ENCODE peak calls at places on chromosome 9, in six cellular contexts. H is HCT116, J is HepG2, I is H1, X is SK-N-SH, Q is K562. B is an unnamed sample.

GRCh38 chr9:77507212-77507961 is 140.7 kb downstream of the GNA14 start:
- DNase-seq in I (no peak), H (no peak), X (no peak), J (no peak), Q (no peak), B (no peak)

GRCh38 chr9:129737479-129738269 is 15.2 kb downstream of the PTGES start:
- DNase-seq in X (peak), I (peak), H (peak), J (peak), Q (peak), B (peak)

GRCh38 chr9:115170674-115171073 is 52.7 kb upstream of the TNC start:
- DNase-seq in Q (no peak), H (peak), X (no peak), J (no peak), I (peak), B (no peak)

GRCh38 chr9:124022201-124023121 is 10.9 kb downstream of the LHX2 start:
- DNase-seq in I (peak), H (no peak), Q (peak), J (peak), X (peak), B (no peak)

GRCh38 chr9:7844283-7844682 is 44.7 kb upstream of the DMAC1 start:
- DNase-seq in J (peak), Q (peak), I (no peak), X (peak), H (no peak), B (peak)

GRCh38 chr9:112048924-112049785 is 125.9 kb downstream of the SUSD1 start:
- DNase-seq in Q (no peak), I (no peak), J (no peak), X (no peak), H (no peak), B (no peak)

GRCh38 chr9:90789408-90789807 is 12.2 kb upstream of the SYK start:
- DNase-seq in Q (no peak), H (no peak), X (no peak), J (no peak), I (no peak), B (no peak)

GRCh38 chr9:93884808-93885207 is 70.3 kb downstream of the BARX1 start:
- DNase-seq in H (no peak), I (no peak), Q (no peak), X (no peak), J (no peak), B (no peak)

GRCh38 chr9:20292002-20292401 is 330.3 kb downstream of the MLLT3 start:
- DNase-seq in X (peak), J (peak), I (no peak), H (peak), Q (no peak), B (peak)

GRCh38 chr9:125521462-125522327 is 185.3 kb downstream of the MAPKAP1 start:
- DNase-seq in X (no peak), H (peak), Q (no peak), J (peak), I (no peak), B (no peak)

GRCh38 chr9:133677126-133678010 is 41.2 kb downstream of the DBH start:
- DNase-seq in I (no peak), H (no peak), X (no peak), J (no peak), Q (no peak), B (no peak)

GRCh38 chr9:21993893-21994525 is at the start of gene CDKN2A:
- DNase-seq in H (no peak), I (peak), J (no peak), X (peak), Q (no peak), B (no peak)

GRCh38 chr9:95635986-95636600 is 119.3 kb upstream of the PTCH1 start:
- DNase-seq in H (no peak), Q (no peak), J (no peak), I (no peak), X (no peak), B (no peak)

GRCh38 chr9:93895535-93895934 is 59.6 kb downstream of the BARX1 start:
- DNase-seq in Q (no peak), H (no peak), I (no peak), X (peak), J (no peak), B (no peak)

GRCh38 chr9:129138144-129138462 is 26.9 kb downstream of the PTPA start:
- DNase-seq in X (no peak), J (no peak), H (no peak), Q (no peak), I (no peak), B (no peak)

GRCh38 chr9:78297672-78297961 is 692 bp downstream of the PSAT1 start:
- DNase-seq in Q (peak), H (no peak), X (no peak), J (no peak), I (no peak), B (no peak)

GRCh38 chr9:134066923-134067851 is 639 bp downstream of the BRD3 start:
- DNase-seq in I (no peak), J (no peak), Q (peak), H (no peak), X (peak), B (peak)

GRCh38 chr9:130532426-130532825 is 47.0 kb upstream of the FUBP3 start:
- DNase-seq in I (no peak), Q (no peak), J (no peak), X (no peak), H (no peak), B (no peak)

GRCh38 chr9:68627104-68627503 is 77.9 kb upstream of the PIP5K1B start:
- DNase-seq in I (no peak), Q (no peak), J (no peak), X (no peak), H (no peak), B (no peak)

GRCh38 chr9:23321049-23321448 is 505.0 kb downstream of the ELAVL2 start:
- DNase-seq in I (no peak), X (no peak), J (no peak), Q (no peak), H (no peak), B (no peak)
- TF ChIP-seq JUND in I (no peak), X (no peak), J (no peak), Q (no peak), H (no peak), B (no peak)

DNA sequence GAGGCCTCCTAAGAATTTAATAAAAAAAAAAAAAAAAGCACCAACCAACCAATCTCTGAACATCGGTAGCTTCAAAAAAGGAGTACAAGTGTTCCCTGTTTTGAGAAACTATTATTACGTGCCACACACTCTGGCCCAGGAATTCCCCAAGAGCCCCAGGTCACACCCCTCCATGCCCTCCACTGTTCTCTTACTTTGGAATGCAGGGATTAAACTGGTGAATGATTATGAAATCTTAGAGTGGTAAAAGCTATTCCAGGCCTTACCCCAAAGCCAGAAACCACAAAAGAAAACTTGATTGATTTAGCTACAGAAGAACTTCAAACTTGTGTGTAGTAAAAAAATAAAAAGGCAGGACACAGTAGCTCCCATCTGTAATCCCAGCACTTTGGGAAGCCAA is 2.6 kb upstream of the PPP1R26 start:
- DNase-seq in J (peak), I (no peak), Q (no peak), H (no peak), X (no peak), B (no peak)
- TF ChIP-seq JUND in J (no peak), I (no peak), Q (no peak), H (no peak), X (no peak), B (no peak)

GRCh38 chr9:4167728-4168127 is 132.1 kb downstream of the GLIS3 start:
- DNase-seq in I (no peak), J (no peak), X (no peak), Q (no peak), H (no peak), B (no peak)
- TF ChIP-seq JUND in I (no peak), J (no peak), X (no peak), Q (no peak), H (no peak), B (no peak)

DNA sequence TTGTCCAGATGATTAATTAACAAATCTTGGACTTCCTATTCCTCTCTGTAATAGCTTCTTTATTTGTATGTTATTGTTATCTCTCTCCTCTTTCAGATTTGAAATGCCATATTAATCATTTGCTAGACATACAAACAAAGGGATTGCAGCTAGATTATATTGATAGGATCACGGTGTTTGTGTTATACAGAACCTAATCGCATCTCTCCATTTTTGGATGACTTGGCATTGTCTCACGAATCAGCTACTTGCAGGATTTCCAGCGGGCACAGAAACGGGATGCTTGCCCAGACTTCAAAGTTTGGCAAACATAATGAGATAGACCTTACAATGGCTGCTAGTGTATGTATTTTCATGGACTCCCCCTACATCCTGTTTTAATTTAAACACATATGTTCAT is 368.1 kb downstream of the TLE4 start:
- DNase-seq in H (no peak), I (no peak), J (no peak), Q (no peak), X (peak), B (no peak)
- TF ChIP-seq JUND in H (no peak), I (no peak), J (no peak), Q (no peak), X (no peak), B (no peak)

DNA sequence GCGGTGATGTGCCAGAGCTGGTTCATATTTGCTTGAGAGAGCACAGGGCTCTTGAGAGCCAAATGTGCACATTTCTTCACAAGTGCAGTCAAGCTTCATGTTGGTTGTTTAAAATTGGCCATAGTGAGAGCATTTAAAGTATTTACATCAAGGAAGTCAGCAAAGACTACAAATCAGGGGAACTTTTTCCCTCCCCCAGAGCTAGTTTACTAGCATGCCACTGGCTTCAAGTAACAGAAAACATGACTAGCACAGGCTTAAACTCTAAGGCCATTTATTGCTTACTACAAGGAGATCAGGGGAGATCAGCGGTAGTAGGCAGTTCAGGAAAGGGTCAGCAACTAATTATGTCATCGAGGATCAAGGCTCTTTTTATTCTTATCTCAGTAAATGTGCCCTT is 11.0 kb upstream of the CCDC171 start:
- DNase-seq in I (no peak), X (peak), H (no peak), J (no peak), Q (no peak), B (no peak)
- TF ChIP-seq JUND in I (no peak), X (no peak), H (no peak), J (no peak), Q (no peak), B (no peak)

DNA sequence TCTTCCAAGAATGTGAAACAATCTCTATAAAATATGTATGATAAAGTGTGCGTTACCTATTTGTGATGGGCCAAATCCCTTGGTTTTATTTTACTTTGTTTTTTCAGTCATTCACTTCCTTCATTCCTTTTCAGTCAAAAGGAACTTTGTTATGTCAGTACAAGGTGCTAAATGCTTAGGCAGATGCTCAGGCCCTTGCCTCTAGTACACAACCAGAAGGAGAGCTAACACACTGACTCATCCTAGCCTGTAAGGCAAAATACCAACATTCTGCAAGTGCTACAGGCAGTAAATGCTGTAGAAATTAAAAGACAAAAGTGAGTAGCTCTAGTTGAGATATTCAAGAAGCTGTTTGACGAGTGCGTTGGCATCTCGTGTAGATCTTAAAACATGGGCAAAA is 49.4 kb downstream of the TRPM6 start:
- DNase-seq in I (no peak), J (no peak), X (no peak), H (no peak), Q (no peak), B (peak)
- TF ChIP-seq JUND in I (no peak), J (no peak), X (no peak), H (no peak), Q (no peak), B (no peak)